ENCODE peak calls at places on chromosomes 5 and 9, in four cellular contexts. One of them, this sample, is unnamed.

GRCh38 chr5:122030251-122030650 is 47.8 kb downstream of the LOX start:
- DNase-seq in GM12878: no peak
- DNase-seq in K562: no peak
- DNase-seq in HepG2: peak
- DNase-seq in this sample: no peak

GRCh38 chr9:137521405-137521985 is 28.7 kb downstream of the PNPLA7 start:
- DNase-seq in GM12878: no peak
- DNase-seq in K562: no peak
- DNase-seq in HepG2: no peak
- DNase-seq in this sample: no peak

GRCh38 chr9:124038239-124038638 is 26.7 kb downstream of the LHX2 start:
- DNase-seq in GM12878: no peak
- DNase-seq in K562: no peak
- DNase-seq in HepG2: no peak
- DNase-seq in this sample: no peak

GRCh38 chr5:122192883-122193496 is 63.6 kb downstream of the ZNF474 start:
- DNase-seq in GM12878: peak
- DNase-seq in K562: peak
- DNase-seq in HepG2: peak
- DNase-seq in this sample: peak

GRCh38 chr5:81359108-81359507 is 34.8 kb downstream of the ACOT12 start:
- DNase-seq in GM12878: no peak
- DNase-seq in K562: no peak
- DNase-seq in HepG2: no peak
- DNase-seq in this sample: no peak

GRCh38 chr9:83937861-83938455 is 16.7 kb upstream of the KIF27 start:
- DNase-seq in GM12878: no peak
- DNase-seq in K562: peak
- DNase-seq in HepG2: peak
- DNase-seq in this sample: peak

GRCh38 chr5:143693691-143694252 is 118.2 kb upstream of the HMHB1 start:
- DNase-seq in GM12878: peak
- DNase-seq in K562: no peak
- DNase-seq in HepG2: no peak
- DNase-seq in this sample: no peak

GRCh38 chr9:77977210-77977611 is 54.4 kb downstream of the GNAQ start:
- DNase-seq in GM12878: no peak
- DNase-seq in K562: peak
- DNase-seq in HepG2: peak
- DNase-seq in this sample: peak

GRCh38 chr9:75906531-75906930 is 16.1 kb downstream of the PCSK5 start:
- DNase-seq in GM12878: no peak
- DNase-seq in K562: no peak
- DNase-seq in HepG2: no peak
- DNase-seq in this sample: no peak

GRCh38 chr9:113645972-113646241 is 182.4 kb downstream of the RGS3 start:
- DNase-seq in GM12878: no peak
- DNase-seq in K562: no peak
- DNase-seq in HepG2: no peak
- DNase-seq in this sample: no peak

GRCh38 chr9:12785251-12785880 is 10.5 kb downstream of the LURAP1L start:
- DNase-seq in GM12878: no peak
- DNase-seq in K562: no peak
- DNase-seq in HepG2: no peak
- DNase-seq in this sample: no peak

GRCh38 chr9:119398350-119398749 is 29.1 kb upstream of the BRINP1 start:
- DNase-seq in GM12878: no peak
- DNase-seq in K562: no peak
- DNase-seq in HepG2: no peak
- DNase-seq in this sample: no peak

GRCh38 chr9:130927995-130928900 is 10.8 kb downstream of the FIBCD1 start:
- DNase-seq in GM12878: peak
- DNase-seq in K562: peak
- DNase-seq in HepG2: peak
- DNase-seq in this sample: peak

GRCh38 chr9:133124123-133124948 is 3.3 kb upstream of the RALGDS start:
- DNase-seq in GM12878: no peak
- DNase-seq in K562: no peak
- DNase-seq in HepG2: no peak
- DNase-seq in this sample: no peak

GRCh38 chr5:77232545-77232944 is 22.1 kb downstream of the PDE8B start:
- DNase-seq in GM12878: no peak
- DNase-seq in K562: no peak
- DNase-seq in HepG2: no peak
- DNase-seq in this sample: no peak

GRCh38 chr5:145941677-145942130 is 5.3 kb downstream of the SH3RF2 start:
- DNase-seq in GM12878: no peak
- DNase-seq in K562: no peak
- DNase-seq in HepG2: no peak
- DNase-seq in this sample: no peak

GRCh38 chr9:21836437-21837161 is 34.2 kb downstream of the MTAP start:
- DNase-seq in GM12878: no peak
- DNase-seq in K562: no peak
- DNase-seq in HepG2: peak
- DNase-seq in this sample: no peak

GRCh38 chr9:98370300-98370975 is 115.0 kb upstream of the TBC1D2 start:
- DNase-seq in GM12878: no peak
- DNase-seq in K562: no peak
- DNase-seq in HepG2: no peak
- DNase-seq in this sample: no peak

GRCh38 chr5:161676109-161676508 is 9.4 kb upstream of the GABRA6 start:
- DNase-seq in GM12878: peak
- DNase-seq in K562: no peak
- DNase-seq in HepG2: peak
- DNase-seq in this sample: peak

GRCh38 chr5:102754499-102755424 is at the start of gene PAM:
- DNase-seq in GM12878: no peak
- DNase-seq in K562: peak
- DNase-seq in HepG2: peak
- DNase-seq in this sample: peak

GRCh38 chr9:127809562-127810377 is 7.1 kb downstream of the FPGS start:
- DNase-seq in GM12878: no peak
- DNase-seq in K562: peak
- DNase-seq in HepG2: no peak
- DNase-seq in this sample: peak

GRCh38 chr5:126410623-126411022 is 12.6 kb upstream of the GRAMD2B start:
- DNase-seq in GM12878: no peak
- DNase-seq in K562: no peak
- DNase-seq in HepG2: no peak
- DNase-seq in this sample: no peak

GRCh38 chr9:121331549-121331948 is 38.5 kb downstream of the STOM start:
- DNase-seq in GM12878: no peak
- DNase-seq in K562: no peak
- DNase-seq in HepG2: no peak
- DNase-seq in this sample: no peak

GRCh38 chr9:121328876-121329681 is 41.0 kb downstream of the STOM start:
- DNase-seq in GM12878: no peak
- DNase-seq in K562: no peak
- DNase-seq in HepG2: no peak
- DNase-seq in this sample: no peak

GRCh38 chr9:121328476-121328875 is 41.6 kb downstream of the STOM start:
- DNase-seq in GM12878: no peak
- DNase-seq in K562: no peak
- DNase-seq in HepG2: no peak
- DNase-seq in this sample: no peak

GRCh38 chr9:121333950-121334773 is 35.9 kb downstream of the STOM start:
- DNase-seq in GM12878: no peak
- DNase-seq in K562: peak
- DNase-seq in HepG2: no peak
- DNase-seq in this sample: no peak

DNA sequence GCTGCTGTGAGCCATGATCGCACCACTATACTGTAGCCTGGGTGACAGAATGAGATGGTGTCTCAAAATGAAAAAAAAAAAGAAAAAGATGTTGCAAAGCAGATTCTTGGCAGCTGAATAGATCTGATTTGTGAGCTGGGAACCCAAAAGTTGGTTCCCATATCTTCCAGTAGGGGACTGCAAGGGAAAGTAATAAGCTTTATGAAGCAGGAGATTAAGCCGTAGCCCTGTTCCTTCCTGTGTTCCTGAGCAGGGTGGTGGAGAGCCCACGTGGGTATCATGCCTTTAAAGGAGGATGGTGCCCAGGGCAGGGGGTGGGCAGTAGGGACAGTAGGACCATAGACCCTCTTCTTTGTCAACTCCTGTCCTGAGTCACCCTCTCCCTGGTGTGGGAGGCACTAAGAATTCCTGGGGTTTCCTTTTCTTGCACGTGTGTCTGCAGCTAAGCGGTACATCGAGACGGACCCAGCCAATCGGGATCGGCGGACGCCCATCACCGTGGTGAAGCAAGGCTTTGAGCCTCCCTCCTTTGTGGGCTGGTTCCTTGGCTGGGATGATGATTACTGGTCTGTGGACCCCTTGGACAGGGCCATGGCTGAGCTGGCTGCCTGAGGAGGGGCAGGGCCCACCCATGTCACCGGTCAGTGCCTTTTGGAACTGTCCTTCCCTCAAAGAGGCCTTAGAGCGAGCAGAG is 37.9 kb downstream of the STOM start:
- DNase-seq in GM12878: no peak
- DNase-seq in K562: no peak
- DNase-seq in HepG2: no peak
- DNase-seq in this sample: no peak
- TF ChIP-seq NFIC in GM12878: no peak
- TF ChIP-seq NFIC in K562: no peak
- TF ChIP-seq NFIC in HepG2: no peak
- TF ChIP-seq NFIC in this sample: no peak

GRCh38 chr9:121781701-121782464 is 130.4 kb downstream of the DAB2IP start:
- DNase-seq in GM12878: no peak
- DNase-seq in K562: no peak
- DNase-seq in HepG2: no peak
- DNase-seq in this sample: no peak
- TF ChIP-seq GABPA in GM12878: no peak
- TF ChIP-seq GABPA in K562: no peak
- TF ChIP-seq GABPA in HepG2: no peak
- TF ChIP-seq GABPA in this sample: no peak

DNA sequence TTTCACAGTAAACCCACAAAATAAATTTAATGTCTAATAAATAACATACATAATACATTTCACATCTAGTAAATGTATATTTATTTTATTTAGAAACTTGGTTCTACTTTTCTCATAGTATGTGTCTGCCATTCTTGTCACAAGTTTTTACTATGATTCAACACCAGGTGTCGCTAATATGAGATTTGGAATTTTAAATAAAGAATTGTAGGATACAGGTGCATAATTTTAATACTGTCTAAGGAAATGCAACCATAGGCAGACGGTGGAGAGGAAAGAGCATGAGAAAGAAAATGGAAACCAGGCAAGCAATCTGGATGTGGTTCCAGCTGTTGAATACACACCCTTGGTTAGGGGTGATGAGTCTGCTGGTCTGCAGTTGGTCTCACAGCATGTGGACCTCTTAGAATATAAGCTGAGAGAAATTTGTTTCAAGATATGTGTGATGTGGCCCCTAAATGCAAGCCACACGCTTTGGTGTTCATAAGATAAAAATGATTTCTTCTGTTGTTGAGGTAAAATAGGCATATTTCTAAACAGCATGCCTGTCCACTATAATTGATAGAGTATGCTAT is 114.7 kb upstream of the TXNDC8 start:
- DNase-seq in GM12878: no peak
- DNase-seq in K562: no peak
- DNase-seq in HepG2: no peak
- DNase-seq in this sample: no peak
- TF ChIP-seq NFIC in GM12878: no peak
- TF ChIP-seq NFIC in K562: no peak
- TF ChIP-seq NFIC in HepG2: no peak
- TF ChIP-seq NFIC in this sample: no peak

GRCh38 chr9:13943176-13943575 is 370.8 kb downstream of the NFIB start:
- DNase-seq in GM12878: no peak
- DNase-seq in K562: no peak
- DNase-seq in HepG2: no peak
- DNase-seq in this sample: no peak

GRCh38 chr9:13942695-13943094 is 371.2 kb downstream of the NFIB start:
- DNase-seq in GM12878: no peak
- DNase-seq in K562: no peak
- DNase-seq in HepG2: no peak
- DNase-seq in this sample: no peak

GRCh38 chr9:13939129-13939528 is 374.8 kb downstream of the NFIB start:
- DNase-seq in GM12878: no peak
- DNase-seq in K562: no peak
- DNase-seq in HepG2: no peak
- DNase-seq in this sample: no peak

DNA sequence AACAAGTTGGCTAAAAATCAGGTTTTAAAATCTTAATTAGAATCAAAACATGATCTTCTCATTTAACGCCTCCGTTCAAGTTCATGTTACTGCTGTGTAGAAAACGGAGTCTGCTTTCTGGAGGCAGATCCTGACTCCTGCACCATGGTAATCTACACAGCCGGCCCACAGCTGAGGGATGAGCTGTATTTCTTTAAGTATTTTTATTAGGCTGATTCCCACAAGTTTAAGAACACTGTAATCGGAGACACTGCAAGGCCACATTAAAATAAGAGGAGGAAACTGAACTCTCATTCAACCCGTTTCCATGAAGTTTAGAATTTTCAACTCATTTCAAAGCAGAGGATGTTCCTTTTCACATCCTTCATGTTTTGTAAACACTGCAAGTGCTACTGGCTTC is 372.3 kb downstream of the NFIB start:
- DNase-seq in GM12878: no peak
- DNase-seq in K562: no peak
- DNase-seq in HepG2: no peak
- DNase-seq in this sample: no peak
- TF ChIP-seq GABPA in GM12878: no peak
- TF ChIP-seq GABPA in K562: no peak
- TF ChIP-seq GABPA in HepG2: no peak
- TF ChIP-seq GABPA in this sample: no peak

GRCh38 chr5:1116109-1116735 is 4.4 kb upstream of the SLC12A7 start:
- DNase-seq in GM12878: no peak
- DNase-seq in K562: no peak
- DNase-seq in HepG2: no peak
- DNase-seq in this sample: no peak
- TF ChIP-seq NFIC in GM12878: no peak
- TF ChIP-seq NFIC in K562: no peak
- TF ChIP-seq NFIC in HepG2: no peak
- TF ChIP-seq NFIC in this sample: no peak

GRCh38 chr9:87884578-87885459 is 2.1 kb downstream of the SPATA31E1 start:
- DNase-seq in GM12878: no peak
- DNase-seq in K562: no peak
- DNase-seq in HepG2: no peak
- DNase-seq in this sample: no peak
- TF ChIP-seq GABPA in GM12878: no peak
- TF ChIP-seq GABPA in K562: no peak
- TF ChIP-seq GABPA in HepG2: no peak
- TF ChIP-seq GABPA in this sample: no peak

DNA sequence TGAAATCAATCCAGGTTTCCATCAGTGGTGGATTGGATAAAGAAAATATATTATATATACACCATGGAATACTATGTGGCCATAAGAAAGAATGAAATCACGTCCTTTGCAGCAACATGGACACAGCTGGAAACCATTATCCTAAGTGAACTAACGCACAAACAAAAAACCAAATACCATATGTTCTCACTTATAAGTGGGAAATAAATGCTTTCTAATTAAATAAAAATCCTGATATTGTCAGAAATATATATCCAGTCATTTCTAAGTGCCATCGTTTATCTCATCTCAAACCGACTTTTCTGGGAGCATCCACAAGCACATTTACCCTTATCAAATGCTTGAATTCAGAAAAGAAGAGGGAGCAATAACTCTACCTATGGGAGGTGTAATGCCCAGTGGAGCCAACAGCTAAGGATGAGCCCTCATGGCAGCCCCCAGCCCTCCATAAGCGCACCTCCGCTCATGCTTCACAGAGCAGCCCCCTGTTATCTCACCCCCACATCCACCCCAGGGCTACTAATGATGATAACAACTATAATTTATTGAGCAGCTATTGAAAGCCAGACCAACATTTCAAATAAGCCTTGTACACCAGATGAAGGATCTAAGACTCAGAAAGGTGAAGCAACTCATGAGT is 101.7 kb upstream of the SPOCK1 start:
- DNase-seq in GM12878: no peak
- DNase-seq in K562: no peak
- DNase-seq in HepG2: no peak
- DNase-seq in this sample: peak
- TF ChIP-seq NFIC in GM12878: no peak
- TF ChIP-seq NFIC in K562: no peak
- TF ChIP-seq NFIC in HepG2: no peak
- TF ChIP-seq NFIC in this sample: no peak